ENCODE peak calls at places on chromosomes 11 and 22, in four cellular contexts. Y, P, N and L are unnamed samples.

GRCh38 chr22:24894998-24895397 is 51.5 kb downstream of the LHFPL7 start:
- DNase-seq in P (no peak), Y (peak; percentile 86), N (peak; percentile 12), L (peak; percentile 75)

GRCh38 chr22:35627267-35628041 is 10.3 kb upstream of the MB start:
- DNase-seq in P (peak; percentile 36), N (no peak), Y (peak; percentile 86), L (peak; percentile 85)

GRCh38 chr22:37241351-37242142 is 2.5 kb downstream of the RAC2 start:
- DNase-seq in N (no peak), P (no peak), Y (no peak), L (no peak)

GRCh38 chr11:45933131-45933821 is 10.8 kb downstream of the LARGE2 start:
- DNase-seq in N (no peak), P (no peak), Y (no peak), L (no peak)

GRCh38 chr11:91495837-91496236 is 728.8 kb upstream of the FAT3 start:
- DNase-seq in N (no peak), P (no peak), Y (no peak), L (no peak)

GRCh38 chr22:20218320-20218872 is 49.7 kb downstream of the RTN4R start:
- DNase-seq in N (no peak), Y (no peak), P (no peak), L (no peak)

GRCh38 chr11:129896062-129896461 is 684 bp upstream of the NFRKB start:
- DNase-seq in Y (no peak), P (no peak), N (no peak), L (no peak)

GRCh38 chr22:50576806-50577696 is 1.2 kb downstream of the CPT1B start:
- DNase-seq in Y (no peak), N (no peak), P (no peak), L (no peak)

GRCh38 chr11:11571893-11572292 is 49.9 kb downstream of the GALNT18 start:
- DNase-seq in N (no peak), Y (no peak), P (no peak), L (no peak)

GRCh38 chr11:84673753-84674152 is 953.4 kb downstream of the DLG2 start:
- DNase-seq in Y (no peak), P (no peak), N (no peak), L (no peak)

GRCh38 chr11:95577716-95578460 is 211.7 kb downstream of the FAM76B start:
- DNase-seq in P (no peak), N (no peak), Y (no peak), L (no peak)

GRCh38 chr11:80916180-80916811 is 1475.5 kb upstream of the TENM4 start:
- DNase-seq in P (no peak), N (no peak), Y (no peak), L (no peak)

GRCh38 chr11:27353593-27354358 is 9.2 kb downstream of the CCDC34 start:
- DNase-seq in P (no peak), Y (no peak), N (no peak), L (no peak)